ENCODE peak calls at places on chromosomes 4 and X, in four cellular contexts. I is hepatocyte, F is Karpas-422, V is mesenchymal stem cell. D is an unnamed sample.

GRCh38 chr4:112563431-112564200 is 47.6 kb upstream of the NEUROG2 start:
- DNase-seq in V (no peak), I (no peak), F (peak; percentile 79), D (no peak)

GRCh38 chrX:82585868-82586267 is 922.2 kb upstream of the POU3F4 start:
- DNase-seq in V (no peak), F (no peak), I (no peak), D (no peak)

GRCh38 chr4:70925899-70926635 is 23.9 kb downstream of the MOB1B start:
- DNase-seq in V (peak; percentile 29), F (peak; percentile 85), I (no peak), D (no peak)

GRCh38 chr4:183449193-183449888 is 4.9 kb downstream of the CDKN2AIP start:
- DNase-seq in V (peak; percentile 87), I (no peak), F (no peak), D (no peak)

GRCh38 chr4:109434793-109435080 is 1.1 kb downstream of the SEC24B start:
- DNase-seq in F (no peak), V (no peak), I (no peak), D (no peak)

GRCh38 chr4:8910100-8910821 is 38.6 kb upstream of the HMX1 start:
- DNase-seq in I (no peak), V (no peak), F (no peak), D (no peak)

GRCh38 chrX:125205084-125205917 is 114.4 kb upstream of the TEX13C start:
- DNase-seq in F (no peak), I (peak; percentile 70), V (peak; percentile 54), D (no peak)

GRCh38 chr4:173213296-173213695 is 44.7 kb downstream of the GALNT7 start:
- DNase-seq in V (no peak), I (no peak), F (no peak), D (no peak)

GRCh38 chr4:84856468-84856867 is 110.0 kb downstream of the WDFY3 start:
- DNase-seq in V (no peak), I (no peak), F (no peak), D (no peak)

GRCh38 chr4:155751569-155751968 is 7.3 kb upstream of the GUCY1B1 start:
- DNase-seq in V (no peak), F (no peak), I (no peak), D (no peak)

GRCh38 chrX:136779346-136779781 is 1.4 kb downstream of the ARHGEF6 start:
- DNase-seq in F (no peak), V (no peak), I (no peak), D (peak; percentile 49)

GRCh38 chr4:76977113-76977512 is 27.6 kb downstream of the SEPTIN11 start:
- DNase-seq in F (no peak), I (no peak), V (no peak), D (no peak)

GRCh38 chr4:10620935-10621488 is 63.6 kb downstream of the CLNK start:
- DNase-seq in I (no peak), V (no peak), F (no peak), D (no peak)

GRCh38 chr4:5874811-5875465 is 17.9 kb downstream of the CRMP1 start:
- DNase-seq in V (no peak), F (peak; percentile 36), I (no peak), D (no peak)

GRCh38 chr4:164012396-164013027 is 518.0 kb downstream of the TMA16 start:
- DNase-seq in I (peak; percentile 59), F (peak; percentile 79), V (peak; percentile 39), D (peak; percentile 16)

GRCh38 chr4:132123870-132124623 is 1025.0 kb upstream of the PCDH10 start:
- DNase-seq in F (no peak), I (no peak), V (peak; percentile 43), D (no peak)

GRCh38 chr4:38140643-38141203 is 180.5 kb downstream of the PTTG2 start:
- DNase-seq in F (no peak), V (no peak), I (no peak), D (no peak)

GRCh38 chr4:167176723-167177367 is 57.4 kb downstream of the SPOCK3 start:
- DNase-seq in I (peak; percentile 29), F (no peak), V (no peak), D (no peak)

GRCh38 chrX:46589977-46590723 is 16.6 kb downstream of the CHST7 start:
- DNase-seq in V (no peak), I (no peak), F (no peak), D (no peak)

GRCh38 chr4:18846313-18846712 is 824.8 kb upstream of the LCORL start:
- DNase-seq in V (no peak), F (no peak), I (no peak), D (no peak)

GRCh38 chrX:146863566-146863965 is 49.0 kb upstream of the CXorf51A start:
- DNase-seq in I (no peak), F (peak; percentile 43), V (peak; percentile 0), D (peak; percentile 12)

GRCh38 chrX:139560221-139560620 is 29.7 kb downstream of the F9 start:
- DNase-seq in I (no peak), V (no peak), F (no peak), D (no peak)

GRCh38 chr4:187309456-187309855 is 585.8 kb upstream of the FAT1 start:
- DNase-seq in F (no peak), I (no peak), V (peak; percentile 12), D (no peak)

GRCh38 chr4:681736-682451 is 7.1 kb downstream of the SLC49A3 start:
- DNase-seq in I (peak; percentile 62), V (no peak), F (no peak), D (peak; percentile 82)

DNA sequence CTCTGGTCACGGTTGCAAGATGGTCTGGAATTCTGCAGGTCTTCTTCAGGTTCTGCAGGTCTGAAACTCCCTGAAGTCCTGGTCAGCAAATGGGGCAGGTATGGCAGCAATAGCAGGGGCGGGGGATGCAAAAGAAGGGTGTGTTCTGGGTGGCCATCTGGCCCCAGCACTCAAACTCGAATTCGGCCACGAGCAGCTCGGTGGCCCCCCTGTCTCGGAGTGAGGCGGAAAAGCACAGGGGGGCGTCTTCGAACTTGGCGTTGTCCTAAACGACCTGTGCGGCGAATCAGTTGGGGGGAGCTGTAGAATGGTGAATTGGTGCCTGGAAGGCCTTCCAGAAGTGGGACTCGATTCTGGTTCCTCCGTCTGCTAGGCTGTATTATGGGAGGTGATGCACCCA is 2.1 kb downstream of the RTL5 start:
- DNase-seq in I (no peak), V (no peak), F (no peak), D (no peak)
- H3K4me3 ChIP-seq in I (no peak overlapping the region), V (no peak overlapping the region), F (no peak overlapping the region), D (no peak overlapping the region)

GRCh38 chrX:16067886-16068515 is 55.4 kb upstream of the GRPR start:
- DNase-seq in I (no peak), V (no peak), F (no peak), D (no peak)
- H2AFZ ChIP-seq in I (no peak overlapping the region), V (no peak overlapping the region), F (no peak overlapping the region), D (no peak overlapping the region)

GRCh38 chrX:13374364-13374763 is 54.5 kb upstream of the ATXN3L start:
- DNase-seq in F (no peak), I (no peak), V (no peak), D (no peak)

GRCh38 chrX:13373807-13374187 is 53.9 kb upstream of the ATXN3L start:
- DNase-seq in I (peak; percentile 30), V (peak; percentile 58), F (no peak), D (no peak)

GRCh38 chrX:13372203-13372980 is 52.5 kb upstream of the ATXN3L start:
- DNase-seq in I (no peak), V (no peak), F (no peak), D (no peak)

GRCh38 chrX:13371191-13371590 is 51.3 kb upstream of the ATXN3L start:
- DNase-seq in F (no peak), I (no peak), V (no peak), D (no peak)

DNA sequence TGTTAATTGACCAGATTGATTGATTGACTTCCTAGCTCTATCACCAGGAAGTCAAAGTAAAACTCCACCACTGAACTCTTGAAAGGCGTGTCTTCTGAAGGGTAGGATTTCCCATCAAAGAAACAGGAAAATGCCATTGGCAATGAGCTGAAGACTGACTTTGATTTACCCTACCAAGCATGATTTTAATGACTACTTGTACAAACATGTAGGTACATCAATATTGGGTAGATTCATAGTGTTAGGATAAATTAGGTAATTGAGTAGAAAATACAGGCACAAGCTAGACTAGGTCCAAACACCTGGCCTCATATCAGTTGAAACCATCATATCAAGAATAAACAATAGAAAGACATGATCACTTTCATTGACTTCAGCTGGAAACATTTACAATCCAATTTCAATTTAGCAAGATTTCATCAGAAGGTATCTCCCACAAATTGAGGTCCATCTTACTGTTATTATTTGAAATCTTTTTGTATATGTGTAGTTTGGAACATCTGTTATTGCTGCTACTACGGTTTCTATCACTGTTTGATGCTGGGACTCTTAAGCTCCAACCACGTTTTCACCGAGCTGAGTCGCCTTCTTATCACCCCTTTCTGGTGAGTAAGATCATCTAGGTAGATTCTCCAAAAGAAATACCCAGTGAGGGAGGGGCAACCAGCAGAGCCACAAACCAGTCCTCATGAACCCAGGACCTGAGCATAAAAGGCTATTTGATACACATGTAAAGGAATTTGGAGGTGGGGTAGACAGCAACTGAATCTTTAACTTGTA is 53.4 kb upstream of the ATXN3L start:
- DNase-seq in F (no peak), I (no peak), V (peak; percentile 3), D (no peak)
- H3K4me3 ChIP-seq in F (no peak overlapping the region), I (no peak overlapping the region), V (no peak overlapping the region), D (no peak overlapping the region)

GRCh38 chr4:99816611-99817309 is at the start of gene DAPP1:
- DNase-seq in I (peak; percentile 19), V (no peak), F (peak; percentile 98), D (peak; percentile 12)
- H2AFZ ChIP-seq in I (no peak within 1 kb of the TSS), V (no peak within 1 kb of the TSS), F (peak within 1 kb of the TSS; percentile 45), D (no peak within 1 kb of the TSS)

DNA sequence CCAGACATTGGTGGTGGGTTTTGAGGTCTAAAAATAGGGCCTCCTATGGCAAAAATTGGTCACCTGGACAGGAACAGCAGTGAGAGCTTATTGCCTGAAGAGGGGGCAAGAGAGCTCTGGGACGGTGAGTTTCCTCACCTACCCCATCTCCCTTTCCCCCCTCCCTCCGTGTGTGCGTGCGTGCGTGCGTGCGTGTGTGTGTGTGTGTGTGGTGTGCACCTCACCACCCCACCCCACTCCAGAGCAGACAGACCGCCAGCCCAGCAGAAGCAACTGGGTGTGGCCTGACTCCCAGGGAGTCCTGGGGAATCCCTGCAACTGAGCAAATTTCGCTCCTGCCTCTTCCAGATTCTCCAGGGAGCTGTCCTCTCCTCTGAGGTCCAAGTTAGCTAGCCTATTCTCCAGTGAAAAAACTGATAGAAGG is 44.7 kb downstream of the PRPS1 start:
- DNase-seq in I (peak; percentile 94), F (peak; percentile 93), V (peak; percentile 93), D (peak; percentile 46)
- H3K4me3 ChIP-seq in I (no peak overlapping the region), F (peak overlapping the region; percentile 23), V (no peak overlapping the region), D (no peak overlapping the region)

DNA sequence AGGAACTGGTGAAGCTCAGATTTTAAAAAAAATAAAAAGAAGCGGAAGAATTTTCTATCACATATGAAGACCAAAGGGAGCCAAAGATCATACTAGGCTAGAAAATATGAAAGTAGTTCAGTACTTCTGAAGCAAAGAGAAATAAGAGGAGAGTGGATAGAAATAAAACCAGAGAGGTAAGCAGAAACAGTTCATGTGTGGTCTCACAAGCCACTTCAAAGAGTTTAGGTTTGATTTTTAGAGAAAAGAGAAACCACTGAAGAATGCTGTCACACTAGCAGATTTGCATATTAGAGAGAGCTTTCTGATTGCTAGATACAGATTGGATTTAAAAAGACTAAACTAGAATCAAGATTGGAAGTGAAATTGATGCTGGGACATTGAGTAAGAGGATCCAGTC is 51.7 kb downstream of the GABRA3 start:
- DNase-seq in I (no peak), V (no peak), F (no peak), D (no peak)
- H2AFZ ChIP-seq in I (no peak overlapping the region), V (no peak overlapping the region), F (no peak overlapping the region), D (no peak overlapping the region)

DNA sequence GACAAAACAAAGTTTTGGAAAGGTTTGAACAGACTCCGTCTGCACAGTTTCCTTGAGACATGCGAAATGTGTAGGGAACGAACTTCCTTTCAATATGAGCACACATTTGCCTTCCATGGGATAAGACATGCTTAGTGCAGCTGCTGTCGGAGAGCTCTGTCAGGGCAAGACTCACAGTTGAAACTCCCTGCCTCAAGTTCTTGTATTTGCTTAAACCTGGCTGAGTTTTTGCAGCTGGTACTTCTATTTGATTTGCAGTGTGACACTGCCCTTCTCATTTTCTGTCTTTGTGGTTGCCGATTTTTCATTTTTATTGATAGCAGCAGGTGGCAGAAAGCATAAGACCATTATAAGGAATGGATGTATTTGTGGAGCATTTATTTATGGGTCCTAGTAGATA is 18.2 kb upstream of the RHOH start:
- DNase-seq in F (no peak), I (no peak), V (no peak), D (no peak)
- H3K4me3 ChIP-seq in F (no peak overlapping the region), I (no peak overlapping the region), V (no peak overlapping the region), D (no peak overlapping the region)